ENCODE peak calls at places on chromosomes 2 and 18, in nine cellular contexts. M is stimulated activated CD4-positive, alpha-beta T cell treated with anti-CD3 and anti-CD28 coated beads, Interleukin-4, amount 100 ng/mL, for 48 hours; L is M059J; H is left cardiac atrium; Y is fibroblast of the aortic adventitia; A is upper lobe of right lung; Q is activated CD4-positive, alpha-beta T cell treated with anti-CD3 and anti-CD28 coated beads for 1 hour; G is WTC11; X is effector memory CD4-positive, alpha-beta T cell. W is an unnamed sample.

GRCh38 chr2:71716697-71717624 is 263.6 kb downstream of the DYSF start:
- DNase-seq in X (no peak), Y (peak; percentile 71), L (peak; percentile 94), A (peak; percentile 88), M (no peak), G (no peak), Q (no peak), H (peak; percentile 92), W (peak; percentile 95)

GRCh38 chr18:41809652-41810051 is 145.4 kb upstream of the PIK3C3 start:
- DNase-seq in X (no peak), Y (no peak), Q (no peak), M (no peak), A (no peak), G (no peak), L (no peak), H (no peak), W (no peak)

GRCh38 chr2:43293744-43294695 is 67.6 kb upstream of the ZFP36L2 start:
- DNase-seq in A (no peak), Y (peak; percentile 99), G (no peak), L (peak; percentile 97), X (no peak), M (peak; percentile 15), Q (no peak), H (no peak), W (no peak)

GRCh38 chr18:1965016-1965415 is 606.3 kb downstream of the METTL4 start:
- DNase-seq in Q (no peak), L (no peak), Y (no peak), G (no peak), H (no peak), A (no peak), X (no peak), M (no peak), W (no peak)

GRCh38 chr2:235765181-235765820 is 271.5 kb downstream of the AGAP1 start:
- DNase-seq in H (no peak), Q (no peak), M (no peak), A (no peak), L (peak; percentile 59), X (no peak), G (no peak), Y (peak; percentile 26), W (no peak)

GRCh38 chr18:12518326-12518725 is 110.6 kb downstream of the PRELID3A start:
- DNase-seq in H (no peak), L (peak; percentile 24), G (no peak), M (no peak), Q (no peak), A (no peak), Y (peak; percentile 59), X (no peak), W (no peak)

GRCh38 chr2:6724572-6725140 is 141.1 kb downstream of the CMPK2 start:
- DNase-seq in M (no peak), A (no peak), X (no peak), G (no peak), Q (no peak), Y (no peak), L (no peak), H (no peak), W (no peak)

GRCh38 chr2:128316777-128317185 is 1.9 kb downstream of the HS6ST1 start:
- DNase-seq in G (no peak), Q (no peak), X (no peak), H (peak; percentile 21), A (peak; percentile 61), Y (no peak), L (no peak), M (no peak), W (no peak)

GRCh38 chr2:168033966-168034365 is 213.4 kb downstream of the STK39 start:
- DNase-seq in M (no peak), G (no peak), X (no peak), L (no peak), Q (no peak), H (no peak), Y (no peak), A (no peak), W (no peak)

GRCh38 chr2:69214898-69215297 is 172.1 kb downstream of the GFPT1 start:
- DNase-seq in L (peak; percentile 68), Q (no peak), G (no peak), Y (peak; percentile 57), X (no peak), M (no peak), H (no peak), A (no peak), W (no peak)

GRCh38 chr2:932320-933221 is 18.1 kb upstream of the SNTG2 start:
- DNase-seq in H (no peak), G (no peak), Q (no peak), Y (no peak), L (no peak), M (no peak), A (peak; percentile 40), X (no peak), W (no peak)

GRCh38 chr2:203427061-203427460 is 98.9 kb downstream of the ABI2 start:
- DNase-seq in Q (no peak), Y (peak; percentile 37), M (no peak), G (no peak), X (no peak), H (no peak), L (peak; percentile 52), A (no peak), W (no peak)

GRCh38 chr2:43436431-43436830 is 159.4 kb downstream of the THADA start:
- DNase-seq in Q (no peak), Y (no peak), H (no peak), L (no peak), M (no peak), X (no peak), G (no peak), A (no peak), W (no peak)

GRCh38 chr18:79459946-79460345 is 64.2 kb downstream of the NFATC1 start:
- DNase-seq in X (no peak), Q (no peak), L (no peak), A (no peak), G (no peak), H (no peak), Y (no peak), M (no peak), W (no peak)

GRCh38 chr2:206969192-206969591 is 29.9 kb downstream of the CPO start:
- DNase-seq in G (no peak), H (no peak), M (no peak), A (no peak), Y (no peak), X (no peak), Q (no peak), L (no peak), W (no peak)

GRCh38 chr2:165803123-165803760 is 9.2 kb upstream of the GALNT3 start:
- DNase-seq in M (no peak), A (no peak), X (no peak), Q (no peak), H (no peak), L (peak; percentile 41), Y (peak; percentile 34), G (no peak), W (no peak)

GRCh38 chr2:237446333-237446654 is 32.3 kb upstream of the COL6A3 start:
- DNase-seq in G (no peak), L (no peak), H (no peak), A (no peak), Y (no peak), Q (no peak), X (no peak), M (no peak), W (no peak)

GRCh38 chr18:52312321-52312720 is 27.7 kb upstream of the DCC start:
- DNase-seq in H (no peak), X (no peak), M (no peak), Q (no peak), A (no peak), G (no peak), L (no peak), Y (no peak), W (no peak)